ENCODE peak calls at places on chromosomes 16 and 17, in five cellular contexts. K is T-helper 1 cell; Z is HS-27A; R is activated naive CD4-positive, alpha-beta T cell treated with Interleukin-2 at 50 U/mL for 16 hours; E is GM04504. D is an unnamed sample.

GRCh38 chr16:27177031-27177774 is 26.1 kb upstream of the KDM8 start:
- DNase-seq in K (no peak), Z (peak), R (no peak), E (peak), D (peak)

GRCh38 chr17:17413821-17414220 is 63.0 kb upstream of the MED9 start:
- DNase-seq in K (no peak), Z (no peak), R (no peak), E (no peak), D (no peak)

GRCh38 chr16:58843675-58844074 is 109.6 kb upstream of the GOT2 start:
- DNase-seq in K (no peak), Z (no peak), R (no peak), E (peak), D (no peak)

GRCh38 chr17:73261952-73262675 is 434 bp upstream of the CPSF4L start:
- DNase-seq in K (no peak), Z (no peak), R (no peak), E (no peak), D (no peak)

GRCh38 chr16:75193730-75194444 is 13.1 kb downstream of the CTRB2 start:
- DNase-seq in K (no peak), Z (no peak), R (no peak), E (no peak), D (no peak)

GRCh38 chr16:67865318-67865717 is 7.5 kb upstream of the EDC4 start:
- DNase-seq in K (peak), Z (no peak), R (peak), E (no peak), D (no peak)

GRCh38 chr17:45371414-45372324 is 54.8 kb upstream of the MAP3K14 start:
- DNase-seq in K (no peak), Z (peak), R (peak), E (peak), D (peak)

GRCh38 chr17:49635121-49635520 is 42.8 kb downstream of the SPOP start:
- DNase-seq in K (no peak), Z (no peak), R (no peak), E (no peak), D (no peak)

GRCh38 chr17:78129385-78130079 is 977 bp upstream of the TMC6 start:
- DNase-seq in K (peak), Z (no peak), R (peak), E (no peak), D (no peak)

GRCh38 chr16:15509051-15509592 is 74.7 kb downstream of the BMERB1 start:
- DNase-seq in K (peak), Z (no peak), R (peak), E (no peak), D (no peak)

GRCh38 chr16:70576431-70577255 is 53.0 kb downstream of the SF3B3 start:
- DNase-seq in K (no peak), Z (peak), R (no peak), E (peak), D (peak)

GRCh38 chr16:83574388-83574787 is 233.4 kb upstream of the HSBP1 start:
- DNase-seq in K (no peak), Z (peak), R (no peak), E (peak), D (peak)

GRCh38 chr16:85124636-85125346 is 12.5 kb upstream of the CIBAR2 start:
- DNase-seq in K (no peak), Z (no peak), R (no peak), E (no peak), D (no peak)

GRCh38 chr17:57990037-57990436 is 2.0 kb upstream of the VEZF1 start:
- DNase-seq in K (no peak), Z (no peak), R (no peak), E (no peak), D (no peak)

GRCh38 chr16:85329059-85329812 is 217.0 kb upstream of the CIBAR2 start:
- DNase-seq in K (no peak), Z (no peak), R (no peak), E (no peak), D (no peak)

GRCh38 chr16:53090591-53091507 is 36.1 kb downstream of the CHD9 start:
- DNase-seq in K (peak), Z (no peak), R (no peak), E (peak), D (peak)

GRCh38 chr17:81794509-81794908 is 9.4 kb upstream of the GCGR start:
- DNase-seq in K (no peak), Z (no peak), R (no peak), E (no peak), D (no peak)

GRCh38 chr17:7213895-7214299 is 5.7 kb downstream of the DLG4 start:
- DNase-seq in K (peak), Z (no peak), R (no peak), E (no peak), D (no peak)

GRCh38 chr17:77602883-77603640 is 355.4 kb upstream of the TNRC6C start:
- DNase-seq in K (no peak), Z (no peak), R (no peak), E (no peak), D (no peak)

GRCh38 chr17:77435272-77436057 is 294.7 kb downstream of the SEC14L1 start:
- DNase-seq in K (peak), Z (no peak), R (no peak), E (no peak), D (no peak)

GRCh38 chr17:73419896-73420295 is 108.1 kb upstream of the CDC42EP4 start:
- DNase-seq in K (no peak), Z (no peak), R (no peak), E (no peak), D (no peak)

GRCh38 chr16:8644151-8644512 is 22.6 kb downstream of the METTL22 start:
- DNase-seq in K (no peak), Z (no peak), R (no peak), E (no peak), D (no peak)

GRCh38 chr17:61579961-61580360 is 11.1 kb downstream of the NACA2 start:
- DNase-seq in K (no peak), Z (no peak), R (no peak), E (no peak), D (no peak)